ENCODE peak calls at places on chromosome 11, in seven cellular contexts. O is mesenchymal stem cell, D is H9, Y is mesendoderm, I is IMR-90, B is neuronal stem cell, N is H1. L is an unnamed sample.

GRCh38 chr11:57490456-57491248 is 24.9 kb downstream of the SLC43A1 start:
- DNase-seq in O (no peak), D (no peak), Y (no peak), I (peak), B (no peak), N (no peak), L (no peak)

GRCh38 chr11:61010466-61011238 is 39.2 kb downstream of the CD6 start:
- DNase-seq in O (no peak), D (no peak), Y (peak), I (no peak), B (no peak), N (no peak), L (no peak)

GRCh38 chr11:101748572-101748971 is 164.8 kb upstream of the TRPC6 start:
- DNase-seq in O (no peak), D (no peak), Y (no peak), I (no peak), B (no peak), N (no peak), L (no peak)

GRCh38 chr11:128180446-128181089 is 406.8 kb downstream of the ETS1 start:
- DNase-seq in O (peak), D (no peak), Y (no peak), I (peak), B (no peak), N (no peak), L (peak)

GRCh38 chr11:73193251-73194033 is 24.6 kb upstream of the P2RY2 start:
- DNase-seq in O (no peak), D (no peak), Y (no peak), I (no peak), B (no peak), N (no peak), L (no peak)

GRCh38 chr11:2772544-2773031 is 72.8 kb upstream of the KCNQ1OT1 start:
- DNase-seq in O (peak), D (no peak), Y (no peak), I (peak), B (no peak), N (no peak), L (no peak)

GRCh38 chr11:112128483-112129121 is 35.3 kb downstream of the IL18 start:
- DNase-seq in O (peak), D (no peak), Y (no peak), I (peak), B (no peak), N (no peak), L (peak)

GRCh38 chr11:69444381-69445130 is 36.9 kb upstream of the LINC01488 start:
- DNase-seq in O (peak), D (peak), Y (peak), I (peak), B (no peak), N (peak), L (peak)

GRCh38 chr11:93775289-93775688 is 8.8 kb upstream of the MED17 start:
- DNase-seq in O (peak), D (peak), Y (peak), I (no peak), B (no peak), N (peak), L (no peak)

GRCh38 chr11:112355726-112356125 is 95.1 kb upstream of the PLET1 start:
- DNase-seq in O (no peak), D (peak), Y (peak), I (peak), B (no peak), N (peak), L (peak)

GRCh38 chr11:128047026-128047425 is 540.3 kb downstream of the ETS1 start:
- DNase-seq in O (no peak), D (no peak), Y (no peak), I (peak), B (no peak), N (no peak), L (no peak)

GRCh38 chr11:127531167-127531566 is 530.6 kb upstream of the KIRREL3 start:
- DNase-seq in O (no peak), D (no peak), Y (peak), I (no peak), B (no peak), N (no peak), L (no peak)

GRCh38 chr11:125724125-125724524 is 22.0 kb upstream of the PATE1 start:
- DNase-seq in O (no peak), D (no peak), Y (peak), I (peak), B (no peak), N (no peak), L (no peak)

GRCh38 chr11:65427691-65428577 is 5.3 kb downstream of the NEAT1 start:
- DNase-seq in O (peak), D (peak), Y (no peak), I (peak), B (no peak), N (no peak), L (peak)

GRCh38 chr11:115612331-115612730 is 108.1 kb upstream of the CADM1 start:
- DNase-seq in O (peak), D (peak), Y (peak), I (peak), B (no peak), N (no peak), L (no peak)

GRCh38 chr11:95256204-95256819 is 25.3 kb upstream of the SESN3 start:
- DNase-seq in O (peak), D (no peak), Y (no peak), I (peak), B (no peak), N (no peak), L (peak)

GRCh38 chr11:10443152-10443551 is 11.9 kb upstream of the AMPD3 start:
- DNase-seq in O (no peak), D (no peak), Y (no peak), I (peak), B (no peak), N (no peak), L (no peak)

GRCh38 chr11:30526558-30526957 is 59.6 kb downstream of the MPPED2 start:
- DNase-seq in O (no peak), D (no peak), Y (no peak), I (no peak), B (no peak), N (no peak), L (no peak)

GRCh38 chr11:94728541-94728940 is 39.6 kb upstream of the AMOTL1 start:
- DNase-seq in O (no peak), D (no peak), Y (no peak), I (no peak), B (no peak), N (no peak), L (no peak)

GRCh38 chr11:36427876-36428275 is 82.2 kb downstream of the TRAF6 start:
- DNase-seq in O (no peak), D (no peak), Y (no peak), I (no peak), B (no peak), N (no peak), L (no peak)

GRCh38 chr11:35043933-35044332 is 95.0 kb upstream of the CD44 start:
- DNase-seq in O (peak), D (no peak), Y (no peak), I (no peak), B (no peak), N (no peak), L (no peak)

GRCh38 chr11:130024356-130024755 is 21.7 kb upstream of the PRDM10 start:
- DNase-seq in O (no peak), D (no peak), Y (no peak), I (no peak), B (no peak), N (no peak), L (no peak)

GRCh38 chr11:8288166-8288772 is 24.6 kb upstream of the LMO1 start:
- DNase-seq in O (no peak), D (peak), Y (no peak), I (no peak), B (no peak), N (no peak), L (no peak)

GRCh38 chr11:3609416-3610265 is 32.2 kb downstream of the ART5 start:
- DNase-seq in O (peak), D (peak), Y (peak), I (peak), B (peak), N (peak), L (peak)

GRCh38 chr11:117070016-117070415 is 28.2 kb downstream of the SIK3 start:
- DNase-seq in O (peak), D (no peak), Y (peak), I (peak), B (no peak), N (no peak), L (no peak)

GRCh38 chr11:129618046-129618569 is 197.5 kb upstream of the TMEM45B start:
- DNase-seq in O (no peak), D (no peak), Y (no peak), I (no peak), B (no peak), N (no peak), L (no peak)

GRCh38 chr11:100833276-100833675 is 146.2 kb downstream of the ARHGAP42 start:
- DNase-seq in O (no peak), D (no peak), Y (no peak), I (no peak), B (no peak), N (no peak), L (peak)

GRCh38 chr11:72831521-72832300 is 17.5 kb downstream of the ATG16L2 start:
- DNase-seq in O (peak), D (peak), Y (peak), I (peak), B (peak), N (peak), L (peak)

GRCh38 chr11:7538023-7538422 is 24.2 kb downstream of the PPFIBP2 start:
- DNase-seq in O (no peak), D (no peak), Y (no peak), I (no peak), B (no peak), N (no peak), L (no peak)

GRCh38 chr11:74417860-74418508 is 19.8 kb upstream of the PGM2L1 start:
- DNase-seq in O (peak), D (no peak), Y (no peak), I (peak), B (no peak), N (no peak), L (no peak)

GRCh38 chr11:58626915-58627483 is 4.5 kb downstream of the CNTF start:
- DNase-seq in O (peak), D (no peak), Y (no peak), I (peak), B (no peak), N (no peak), L (no peak)

GRCh38 chr11:120212259-120212888 is 1.5 kb downstream of the OAF start:
- DNase-seq in O (peak), D (no peak), Y (no peak), I (peak), B (no peak), N (no peak), L (no peak)
- H2AK5ac ChIP-seq in O (no peak), D (no peak), Y (no peak), I (peak), B (no peak), N (no peak), L (no peak)

DNA sequence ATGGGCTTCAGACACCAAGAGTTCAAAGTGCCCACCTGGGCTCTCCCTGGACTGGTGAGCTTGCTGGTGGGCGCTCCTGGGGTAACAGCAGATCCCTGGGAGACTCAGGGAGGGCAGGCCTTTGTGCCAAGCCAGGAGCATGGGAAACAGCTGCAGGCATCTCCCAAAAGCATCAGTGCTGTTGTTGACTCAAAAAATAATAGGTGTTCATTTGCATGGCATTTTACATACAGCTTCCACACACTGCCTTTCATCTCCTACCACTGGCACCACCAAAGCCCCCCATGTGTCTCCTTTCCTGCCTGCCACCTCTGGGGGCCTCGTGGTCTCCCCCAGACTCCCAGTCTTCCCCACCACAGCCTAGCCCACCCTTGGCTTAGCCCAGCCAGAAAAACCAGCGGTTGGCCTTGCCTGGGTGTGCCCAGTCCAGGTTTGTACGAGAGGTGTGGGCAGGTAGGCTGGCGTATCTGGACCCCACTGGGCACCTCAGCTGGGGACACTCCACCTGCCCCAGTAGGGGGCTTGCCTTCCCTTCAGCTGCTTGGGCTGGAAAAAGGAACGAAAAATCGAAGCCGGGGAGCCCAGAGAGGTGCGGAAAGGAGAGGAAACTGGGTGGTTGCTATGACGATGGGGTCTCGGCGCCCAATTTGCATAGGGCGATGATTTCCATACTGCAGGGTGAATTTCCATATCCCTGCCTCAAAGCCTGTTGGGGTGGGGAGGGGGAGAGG is 15.0 kb downstream of the POU2F3 start:
- DNase-seq in O (no peak), D (peak), Y (peak), I (no peak), B (peak), N (peak), L (no peak)
- H2AK5ac ChIP-seq in O (no peak), D (no peak), Y (no peak), I (no peak), B (no peak), N (peak), L (no peak)

GRCh38 chr11:122784325-122785155 is 53.8 kb upstream of the CRTAM start:
- DNase-seq in O (peak), D (no peak), Y (peak), I (peak), B (no peak), N (no peak), L (peak)
- H2AK5ac ChIP-seq in O (peak), D (no peak), Y (no peak), I (peak), B (no peak), N (no peak), L (no peak)

GRCh38 chr11:657691-658126 is 20.6 kb downstream of the DRD4 start:
- DNase-seq in O (no peak), D (no peak), Y (no peak), I (no peak), B (no peak), N (no peak), L (no peak)
- H2AK5ac ChIP-seq in O (no peak), D (no peak), Y (no peak), I (no peak), B (no peak), N (no peak), L (no peak)

GRCh38 chr11:14892036-14892556 is at the start of gene CYP2R1:
- DNase-seq in O (peak), D (peak), Y (peak), I (peak), B (peak), N (peak), L (peak)
- H2AK5ac ChIP-seq in O (no peak), D (no peak), Y (no peak), I (no peak), B (no peak), N (no peak), L (no peak)

GRCh38 chr11:63909621-63910506 is 7.1 kb downstream of the RCOR2 start:
- DNase-seq in O (no peak), D (peak), Y (peak), I (no peak), B (peak), N (peak), L (no peak)
- H2AK5ac ChIP-seq in O (peak), D (no peak), Y (no peak), I (no peak), B (peak), N (peak), L (no peak)

GRCh38 chr11:88384004-88384677 is 46.6 kb upstream of the CTSC start:
- DNase-seq in O (peak), D (no peak), Y (no peak), I (peak), B (no peak), N (no peak), L (no peak)

GRCh38 chr11:88383446-88383845 is 45.9 kb upstream of the CTSC start:
- DNase-seq in O (no peak), D (no peak), Y (no peak), I (no peak), B (no peak), N (no peak), L (no peak)

GRCh38 chr11:88390254-88390653 is 52.7 kb upstream of the CTSC start:
- DNase-seq in O (no peak), D (no peak), Y (no peak), I (no peak), B (no peak), N (no peak), L (no peak)

DNA sequence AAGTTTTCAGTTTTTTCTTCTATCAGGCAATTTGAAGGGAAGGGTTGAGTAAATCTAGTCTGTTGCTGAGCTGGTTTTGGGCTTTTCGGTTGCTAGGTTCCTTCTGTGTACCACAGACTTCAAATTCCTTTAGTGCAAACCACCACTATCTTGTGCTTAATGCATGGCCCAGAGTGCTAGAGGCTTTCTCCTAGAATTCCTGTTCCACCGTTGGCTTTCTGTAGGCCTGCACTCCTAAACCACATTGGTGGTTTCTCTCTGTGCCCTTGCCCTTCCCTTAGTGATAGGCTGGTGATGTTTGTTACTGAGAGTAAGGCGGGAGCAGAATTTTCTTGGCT is 47.1 kb upstream of the CTSC start:
- DNase-seq in O (peak), D (no peak), Y (peak), I (peak), B (no peak), N (no peak), L (peak)
- H2AK5ac ChIP-seq in O (no peak), D (no peak), Y (no peak), I (no peak), B (no peak), N (no peak), L (no peak)

DNA sequence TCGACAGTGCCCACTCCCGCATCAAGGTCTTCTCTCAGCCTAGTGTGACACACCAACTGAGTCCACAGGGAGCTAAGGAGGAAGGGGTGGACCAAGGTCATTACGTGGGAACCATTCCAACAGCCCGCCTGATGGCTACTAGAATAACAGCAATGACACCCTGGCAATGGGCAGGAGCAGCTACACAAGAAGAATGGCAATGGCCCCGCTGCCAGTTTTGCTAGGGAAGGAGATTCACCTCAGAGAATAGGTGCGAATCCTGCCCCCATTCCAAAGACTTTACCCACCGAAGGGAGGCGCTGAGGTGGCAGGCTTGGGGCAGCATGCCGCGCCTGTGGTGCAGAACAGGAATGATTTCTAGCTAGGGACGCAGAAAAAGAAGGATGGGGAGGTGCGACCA is 9.1 kb downstream of the WT1 start:
- DNase-seq in O (no peak), D (no peak), Y (no peak), I (no peak), B (no peak), N (peak), L (no peak)
- H2AK5ac ChIP-seq in O (no peak), D (no peak), Y (peak), I (no peak), B (no peak), N (no peak), L (no peak)

DNA sequence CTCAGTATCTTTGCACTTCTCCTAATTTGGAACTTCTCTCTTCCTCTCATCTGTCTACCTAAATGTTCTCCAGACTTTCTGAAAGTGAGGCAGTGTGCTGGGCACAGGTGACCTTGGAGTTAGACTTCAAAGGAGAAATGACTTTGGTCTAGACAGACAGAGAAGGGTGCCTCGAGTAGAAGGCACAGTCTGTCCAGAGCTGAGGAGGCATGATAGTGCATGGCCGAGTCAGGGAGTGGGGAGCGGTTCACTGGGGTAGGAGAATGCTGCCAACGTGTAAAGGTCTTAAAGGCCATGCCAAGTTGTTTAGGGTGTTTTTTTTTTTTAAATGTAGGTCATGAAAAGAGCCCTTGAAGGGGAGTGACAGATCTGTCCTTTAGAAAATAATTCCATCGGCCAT is 17.3 kb upstream of the ZBTB16 start:
- DNase-seq in O (no peak), D (no peak), Y (no peak), I (no peak), B (no peak), N (no peak), L (no peak)
- H2AK5ac ChIP-seq in O (no peak), D (no peak), Y (no peak), I (no peak), B (no peak), N (no peak), L (no peak)

GRCh38 chr11:87596176-87596575 is 558.4 kb downstream of the TMEM135 start:
- DNase-seq in O (no peak), D (no peak), Y (no peak), I (no peak), B (no peak), N (no peak), L (no peak)
- H2AK5ac ChIP-seq in O (no peak), D (no peak), Y (no peak), I (no peak), B (no peak), N (no peak), L (no peak)